ENCODE peak calls at places on chromosomes 5 and 9, in ten cellular contexts. C is tibial nerve, R is sigmoid colon, G is ovary, U is upper lobe of left lung, Y is H1, L is suprapubic skin, S is HepG2, O is transverse colon, N is GM12878. B is an unnamed sample.

GRCh38 chr9:7944521-7945022 is 145.0 kb upstream of the DMAC1 start:
- DNase-seq in C (no peak), R (no peak), G (no peak), U (no peak), Y (no peak), L (no peak), S (no peak), O (no peak), N (no peak), B (no peak)

GRCh38 chr5:98296426-98296825 is 477.0 kb upstream of the RGMB start:
- DNase-seq in C (no peak), R (no peak), G (no peak), U (no peak), Y (no peak), L (no peak), S (no peak), O (no peak), N (no peak), B (no peak)

GRCh38 chr5:172904312-172904642 is 54.9 kb upstream of the RPL26L1 start:
- DNase-seq in C (no peak), R (no peak), G (no peak), U (no peak), Y (no peak), L (no peak), S (no peak), O (no peak), N (no peak), B (no peak)

GRCh38 chr9:68522954-68523353 is 17.7 kb downstream of the TMEM252 start:
- DNase-seq in C (no peak), R (no peak), G (no peak), U (no peak), Y (no peak), L (no peak), S (no peak), O (no peak), N (no peak), B (no peak)

GRCh38 chr5:113526421-113526820 is 12.9 kb downstream of the YTHDC2 start:
- DNase-seq in C (no peak), R (no peak), G (no peak), U (no peak), Y (no peak), L (no peak), S (no peak), O (no peak), N (no peak), B (no peak)

GRCh38 chr5:61275841-61276240 is 56.2 kb upstream of the ZSWIM6 start:
- DNase-seq in C (peak; percentile 30), R (peak; percentile 80), G (no peak), U (no peak), Y (no peak), L (no peak), S (no peak), O (peak; percentile 35), N (no peak), B (no peak)

GRCh38 chr5:34564706-34565235 is 91.4 kb upstream of the RAI14 start:
- DNase-seq in C (no peak), R (no peak), G (peak; percentile 34), U (no peak), Y (no peak), L (no peak), S (no peak), O (no peak), N (no peak), B (no peak)

GRCh38 chr5:52809884-52810283 is 22.2 kb downstream of the ITGA1 start:
- DNase-seq in C (no peak), R (no peak), G (no peak), U (no peak), Y (no peak), L (no peak), S (no peak), O (no peak), N (no peak), B (no peak)

GRCh38 chr5:150236313-150236712 is 46.5 kb downstream of the SLC6A7 start:
- DNase-seq in C (no peak), R (no peak), G (no peak), U (no peak), Y (no peak), L (no peak), S (no peak), O (no peak), N (no peak), B (no peak)

GRCh38 chr9:33289501-33289900 is 815 bp upstream of the NFX1 start:
- DNase-seq in C (no peak), R (no peak), G (peak; percentile 18), U (peak; percentile 28), Y (no peak), L (no peak), S (no peak), O (peak; percentile 23), N (no peak), B (no peak)

DNA sequence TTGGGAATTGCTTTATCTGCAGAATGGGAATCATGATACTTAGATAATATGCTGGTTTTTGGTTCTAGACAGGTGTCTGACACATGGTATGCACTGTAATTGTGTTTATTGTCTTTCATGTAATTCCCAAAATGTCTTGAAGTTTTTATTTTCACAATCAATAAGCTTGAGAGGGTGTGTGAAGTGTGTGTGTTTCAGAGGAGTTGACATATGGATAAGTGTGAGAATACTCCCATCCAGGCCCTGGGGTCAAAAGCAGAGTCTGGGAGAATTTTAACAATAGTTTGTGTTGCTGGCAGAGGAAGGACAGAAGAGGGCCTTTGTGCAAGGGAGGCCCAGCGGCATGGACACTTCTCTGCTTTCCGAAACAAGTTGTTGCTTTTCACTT is 8.4 kb downstream of the PRDM6 start:
- DNase-seq in C (no peak), R (no peak), G (no peak), U (no peak), Y (no peak), L (no peak), S (no peak), O (no peak), N (no peak), B (no peak)
- H3K27me3 ChIP-seq in C (no peaks in the 10 kb centered on the region), R (no peaks in the 10 kb centered on the region), G (no peaks in the 10 kb centered on the region), U (peaks cover 41% of the 10 kb centered on the region), Y (peaks cover 88% of the 10 kb centered on the region), L (peaks cover 89% of the 10 kb centered on the region), S (peaks cover 29% of the 10 kb centered on the region), O (peaks cover 92% of the 10 kb centered on the region), N (peaks cover 23% of the 10 kb centered on the region), B (peaks cover 16% of the 10 kb centered on the region)

GRCh38 chr5:91150189-91150588 is 232.9 kb downstream of the ARRDC3 start:
- DNase-seq in C (no peak), R (no peak), G (no peak), U (no peak), Y (no peak), L (no peak), S (no peak), O (no peak), N (no peak), B (no peak)
- TF ChIP-seq EP300 in C (no peak), R (no peak), G (no peak), U (no peak), Y (no peak), L (no peak), S (no peak), O (no peak), N (no peak), B (no peak)

GRCh38 chr5:115963566-115963965 is 1.3 kb downstream of the LVRN start:
- DNase-seq in C (no peak), R (no peak), G (no peak), U (no peak), Y (no peak), L (no peak), S (no peak), O (no peak), N (no peak), B (no peak)
- H3K27me3 ChIP-seq in C (no peaks in the 10 kb centered on the region), R (peaks cover 52% of the 10 kb centered on the region), G (no peaks in the 10 kb centered on the region), U (peaks cover 23% of the 10 kb centered on the region), Y (peaks cover 41% of the 10 kb centered on the region), L (peaks cover 49% of the 10 kb centered on the region), S (peaks cover 44% of the 10 kb centered on the region), O (peaks cover 67% of the 10 kb centered on the region), N (peaks cover 20% of the 10 kb centered on the region), B (peaks cover 33% of the 10 kb centered on the region)

GRCh38 chr9:134503301-134504105 is 138.1 kb upstream of the COL5A1 start:
- DNase-seq in C (peak; percentile 7), R (peak; percentile 60), G (no peak), U (no peak), Y (no peak), L (peak; percentile 58), S (no peak), O (peak; percentile 6), N (no peak), B (no peak)

GRCh38 chr9:134514503-134514902 is 127.1 kb upstream of the COL5A1 start:
- DNase-seq in C (no peak), R (no peak), G (no peak), U (peak; percentile 50), Y (no peak), L (peak; percentile 58), S (no peak), O (no peak), N (no peak), B (peak; percentile 17)

GRCh38 chr9:134505032-134505431 is 136.6 kb upstream of the COL5A1 start:
- DNase-seq in C (no peak), R (no peak), G (no peak), U (no peak), Y (no peak), L (peak; percentile 67), S (no peak), O (no peak), N (no peak), B (no peak)

GRCh38 chr9:134504106-134504385 is 137.6 kb upstream of the COL5A1 start:
- DNase-seq in C (no peak), R (no peak), G (no peak), U (no peak), Y (no peak), L (peak; percentile 52), S (no peak), O (no peak), N (no peak), B (no peak)

GRCh38 chr9:134509306-134509705 is 132.3 kb upstream of the COL5A1 start:
- DNase-seq in C (no peak), R (no peak), G (no peak), U (no peak), Y (no peak), L (no peak), S (no peak), O (no peak), N (no peak), B (no peak)
- TF ChIP-seq EP300 in C (no peak), R (no peak), G (no peak), U (no peak), Y (no peak), L (no peak), S (no peak), O (no peak), N (no peak), B (no peak)

B was measured in stomach.